ENCODE peak calls at places on chromosomes 11 and 22, in six cellular contexts. One of them, this sample, is unnamed.

GRCh38 chr11:68373810-68374501 is 61.6 kb downstream of the LRP5 start:
- DNase-seq in fibroblast of villous mesenchyme: peak; percentile 80
- DNase-seq in C1 segment of cervical spinal cord: peak; percentile 34
- DNase-seq in M059J: no peak
- DNase-seq in H9: no peak
- DNase-seq in cardiac fibroblast: peak; percentile 75
- DNase-seq in this sample: peak; percentile 76

GRCh38 chr11:133809525-133810178 is 35.7 kb downstream of the SPATA19 start:
- DNase-seq in fibroblast of villous mesenchyme: no peak
- DNase-seq in C1 segment of cervical spinal cord: no peak
- DNase-seq in M059J: no peak
- DNase-seq in H9: peak; percentile 72
- DNase-seq in cardiac fibroblast: no peak
- DNase-seq in this sample: no peak

GRCh38 chr11:102143867-102144266 is 33.6 kb downstream of the YAP1 start:
- DNase-seq in fibroblast of villous mesenchyme: no peak
- DNase-seq in C1 segment of cervical spinal cord: no peak
- DNase-seq in M059J: no peak
- DNase-seq in H9: no peak
- DNase-seq in cardiac fibroblast: no peak
- DNase-seq in this sample: no peak

GRCh38 chr11:77865805-77866204 is 44.9 kb downstream of the AAMDC start:
- DNase-seq in fibroblast of villous mesenchyme: peak; percentile 16
- DNase-seq in C1 segment of cervical spinal cord: no peak
- DNase-seq in M059J: no peak
- DNase-seq in H9: no peak
- DNase-seq in cardiac fibroblast: peak; percentile 36
- DNase-seq in this sample: no peak

GRCh38 chr11:120337133-120337895 is 1.1 kb downstream of the ARHGEF12 start:
- DNase-seq in fibroblast of villous mesenchyme: peak; percentile 43
- DNase-seq in C1 segment of cervical spinal cord: no peak
- DNase-seq in M059J: peak; percentile 71
- DNase-seq in H9: peak; percentile 31
- DNase-seq in cardiac fibroblast: peak; percentile 39
- DNase-seq in this sample: no peak

GRCh38 chr22:24588756-24589481 is 4.0 kb downstream of the LRRC75B start:
- DNase-seq in fibroblast of villous mesenchyme: no peak
- DNase-seq in C1 segment of cervical spinal cord: no peak
- DNase-seq in M059J: no peak
- DNase-seq in H9: no peak
- DNase-seq in cardiac fibroblast: no peak
- DNase-seq in this sample: no peak

GRCh38 chr11:2799881-2800654 is 85.5 kb downstream of the CDKN1C start:
- DNase-seq in fibroblast of villous mesenchyme: peak; percentile 80
- DNase-seq in C1 segment of cervical spinal cord: no peak
- DNase-seq in M059J: peak; percentile 47
- DNase-seq in H9: peak; percentile 24
- DNase-seq in cardiac fibroblast: peak; percentile 13
- DNase-seq in this sample: no peak

GRCh38 chr11:120515186-120515723 is 3.7 kb downstream of the GRIK4 start:
- DNase-seq in fibroblast of villous mesenchyme: no peak
- DNase-seq in C1 segment of cervical spinal cord: no peak
- DNase-seq in M059J: no peak
- DNase-seq in H9: no peak
- DNase-seq in cardiac fibroblast: no peak
- DNase-seq in this sample: no peak

This sample was measured in COLO829.